ENCODE peak calls at places on chromosomes 5 and 9, in seven cellular contexts. T is bronchial epithelial cell, M is osteocyte, B is WERI-Rb-1, G is HCT116, A is gastrocnemius medialis, C is nephron progenitor cell. Z is an unnamed sample.

GRCh38 chr5:22970956-22971618 is 117.9 kb upstream of the CDH12 start:
- DNase-seq in C (no peak), B (no peak), A (no peak), G (no peak), M (peak; percentile 68), T (no peak), Z (no peak)

GRCh38 chr5:125310749-125311148 is 564.3 kb upstream of the ZNF608 start:
- DNase-seq in M (no peak), G (no peak), A (no peak), T (peak; percentile 91), C (no peak), B (no peak), Z (no peak)

GRCh38 chr5:106755066-106755465 is 915.7 kb downstream of the EFNA5 start:
- DNase-seq in M (no peak), B (no peak), G (no peak), C (no peak), A (no peak), T (no peak), Z (no peak)

GRCh38 chr9:19252885-19253219 is 22.4 kb downstream of the DENND4C start:
- DNase-seq in G (no peak), M (no peak), T (no peak), B (no peak), C (no peak), A (no peak), Z (no peak)

GRCh38 chr5:138177936-138178515 is 404 bp downstream of the BRD8 start:
- DNase-seq in B (peak; percentile 22), T (peak; percentile 29), M (no peak), A (no peak), C (peak; percentile 13), G (no peak), Z (peak; percentile 73)

GRCh38 chr9:75139201-75139600 is 50.9 kb downstream of the OSTF1 start:
- DNase-seq in C (no peak), T (no peak), M (no peak), A (no peak), G (no peak), B (no peak), Z (no peak)

GRCh38 chr9:69946800-69947437 is 96.7 kb upstream of the MAMDC2 start:
- DNase-seq in G (peak; percentile 80), C (no peak), A (no peak), T (peak; percentile 81), M (no peak), B (no peak), Z (peak; percentile 55)

GRCh38 chr9:81814404-81814793 is 113.8 kb upstream of the SPATA31D4 start:
- DNase-seq in B (no peak), M (no peak), C (no peak), T (no peak), A (no peak), G (no peak), Z (no peak)

GRCh38 chr9:130659699-130660248 is 4.6 kb upstream of the PRDM12 start:
- DNase-seq in T (no peak), A (no peak), B (peak; percentile 35), G (no peak), C (peak; percentile 42), M (no peak), Z (no peak)

GRCh38 chr5:180052211-180052818 is 19.2 kb downstream of the RNF130 start:
- DNase-seq in B (no peak), C (no peak), M (no peak), G (no peak), T (no peak), A (no peak), Z (no peak)

GRCh38 chr5:128109766-128110165 is 26.2 kb downstream of the SLC12A2 start:
- DNase-seq in C (no peak), M (no peak), B (no peak), A (no peak), T (no peak), G (no peak), Z (no peak)

GRCh38 chr5:100448250-100448649 is 86.9 kb upstream of the FAM174A start:
- DNase-seq in B (no peak), M (no peak), G (no peak), C (no peak), A (no peak), T (peak; percentile 57), Z (no peak)

GRCh38 chr9:124428751-124429529 is 13.7 kb upstream of the PSMB7 start:
- DNase-seq in B (no peak), M (no peak), A (no peak), C (no peak), G (no peak), T (no peak), Z (no peak)

GRCh38 chr5:157855404-157855994 is 3.4 kb downstream of the CLINT1 start:
- DNase-seq in B (peak; percentile 54), T (peak; percentile 66), A (peak; percentile 24), C (peak; percentile 41), M (no peak), G (peak; percentile 51), Z (peak; percentile 62)

GRCh38 chr9:84751921-84752320 is 82.4 kb downstream of the NTRK2 start:
- DNase-seq in G (no peak), B (no peak), C (no peak), T (peak; percentile 89), A (no peak), M (no peak), Z (peak; percentile 12)

GRCh38 chr5:15525679-15526275 is 25.8 kb downstream of the FBXL7 start:
- DNase-seq in M (no peak), A (no peak), T (peak; percentile 60), C (no peak), G (no peak), B (no peak), Z (no peak)

GRCh38 chr5:172266676-172267092 is 16.9 kb downstream of the UBTD2 start:
- DNase-seq in G (no peak), B (no peak), C (peak; percentile 10), M (no peak), T (no peak), A (no peak), Z (no peak)

GRCh38 chr5:17838506-17838905 is 204.2 kb downstream of the TAF11L14 start:
- DNase-seq in M (no peak), G (no peak), C (no peak), A (no peak), B (peak; percentile 20), T (peak; percentile 16), Z (no peak)

GRCh38 chr9:101429736-101430135 is 5.8 kb downstream of the ALDOB start:
- DNase-seq in A (no peak), M (no peak), G (no peak), C (no peak), B (no peak), T (no peak), Z (no peak)

GRCh38 chr9:5671711-5672353 is 42.9 kb downstream of the RIC1 start:
- DNase-seq in M (no peak), G (peak; percentile 78), A (no peak), B (no peak), T (peak; percentile 8), C (no peak), Z (no peak)

GRCh38 chr9:137477778-137478612 is 18.9 kb upstream of the NSMF start:
- DNase-seq in C (no peak), G (no peak), B (no peak), A (no peak), T (no peak), M (no peak), Z (no peak)

GRCh38 chr9:91119679-91120078 is 242.0 kb downstream of the AUH start:
- DNase-seq in B (no peak), M (no peak), T (peak; percentile 50), C (no peak), A (no peak), G (no peak), Z (peak; percentile 81)

GRCh38 chr5:176550275-176550831 is 1.2 kb downstream of the CDHR2 start:
- DNase-seq in M (no peak), T (no peak), A (no peak), C (no peak), G (no peak), B (no peak), Z (no peak)

GRCh38 chr9:99090366-99091130 is 14.4 kb upstream of the TGFBR1 start:
- DNase-seq in C (no peak), A (no peak), G (no peak), M (no peak), T (no peak), B (no peak), Z (no peak)

GRCh38 chr5:138706655-138707480 is 46.4 kb upstream of the CTNNA1 start:
- DNase-seq in M (no peak), C (no peak), T (peak; percentile 78), A (peak; percentile 18), G (no peak), B (no peak), Z (peak; percentile 61)

GRCh38 chr5:159340511-159340910 is 10.2 kb upstream of the IL12B start:
- DNase-seq in A (no peak), G (no peak), C (no peak), B (no peak), M (no peak), T (no peak), Z (no peak)

GRCh38 chr9:92808726-92809451 is 44.3 kb upstream of the BICD2 start:
- DNase-seq in M (peak; percentile 93), T (peak; percentile 48), B (peak; percentile 80), G (peak; percentile 68), C (peak; percentile 89), A (no peak), Z (peak; percentile 74)
- TF ChIP-seq CTCF in M (peak; percentile 46), T (peak; percentile 61), B (peak; percentile 31), G (peak; percentile 45), C (no peak), A (no peak), Z (peak; percentile 44)

GRCh38 chr5:88683506-88684135 is 199.4 kb downstream of the MEF2C start:
- DNase-seq in A (no peak), B (no peak), C (peak; percentile 49), M (no peak), G (no peak), T (no peak), Z (no peak)
- TF ChIP-seq CTCF in A (no peak), B (no peak), C (peak; percentile 7), M (no peak), G (peak; percentile 32), T (no peak), Z (no peak)

GRCh38 chr5:13878357-13878756 is 66.1 kb downstream of the DNAH5 start:
- DNase-seq in C (no peak), G (no peak), A (no peak), T (no peak), B (no peak), M (no peak), Z (no peak)
- TF ChIP-seq CTCF in C (no peak), G (no peak), A (no peak), T (no peak), B (peak; percentile 57), M (no peak), Z (no peak)

GRCh38 chr5:96652769-96653455 is 9.3 kb upstream of the CAST start:
- DNase-seq in T (no peak), A (no peak), B (no peak), C (no peak), M (no peak), G (no peak), Z (peak; percentile 58)

GRCh38 chr5:96649938-96650540 is 12.1 kb upstream of the CAST start:
- DNase-seq in M (no peak), T (no peak), G (no peak), B (no peak), A (no peak), C (no peak), Z (no peak)

GRCh38 chr5:96651047-96651446 is 11.1 kb upstream of the CAST start:
- DNase-seq in B (no peak), M (no peak), C (no peak), G (no peak), T (no peak), A (no peak), Z (no peak)

GRCh38 chr5:96654209-96654608 is 8.0 kb upstream of the CAST start:
- DNase-seq in G (no peak), B (no peak), C (no peak), A (no peak), T (no peak), M (no peak), Z (no peak)

GRCh38 chr5:96651948-96652753 is 10.0 kb upstream of the CAST start:
- DNase-seq in B (peak; percentile 25), G (no peak), T (no peak), M (no peak), C (no peak), A (no peak), Z (no peak)
- TF ChIP-seq CTCF in B (peak; percentile 47), G (peak; percentile 72), T (peak; percentile 43), M (peak; percentile 31), C (peak; percentile 22), A (no peak), Z (no peak)